ENCODE peak calls at places on chromosomes 2 and 18, in five cellular contexts. One of them, this sample, is unnamed.

GRCh38 chr2:27407798-27408491 is 1.4 kb downstream of the PPM1G start:
- DNase-seq in GM12891: no peak
- DNase-seq in heart left ventricle: no peak
- DNase-seq in body of pancreas: peak; percentile 35
- DNase-seq in breast epithelium: no peak
- DNase-seq in this sample: no peak

GRCh38 chr2:190837417-190837816 is 43.2 kb upstream of the GLS start:
- DNase-seq in breast epithelium: no peak
- DNase-seq in body of pancreas: no peak
- DNase-seq in GM12891: no peak
- DNase-seq in heart left ventricle: no peak
- DNase-seq in this sample: no peak

GRCh38 chr2:40287201-40287600 is 164.7 kb downstream of the SLC8A1 start:
- DNase-seq in heart left ventricle: no peak
- DNase-seq in GM12891: no peak
- DNase-seq in body of pancreas: no peak
- DNase-seq in breast epithelium: no peak
- DNase-seq in this sample: no peak

GRCh38 chr2:118577202-118577601 is 270.2 kb downstream of the EN1 start:
- DNase-seq in breast epithelium: no peak
- DNase-seq in GM12891: no peak
- DNase-seq in heart left ventricle: no peak
- DNase-seq in body of pancreas: no peak
- DNase-seq in this sample: no peak

GRCh38 chr18:57137847-57138246 is 9.0 kb upstream of the BOD1L2 start:
- DNase-seq in GM12891: no peak
- DNase-seq in heart left ventricle: no peak
- DNase-seq in body of pancreas: no peak
- DNase-seq in breast epithelium: no peak
- DNase-seq in this sample: no peak

GRCh38 chr18:58807766-58808165 is 56.9 kb upstream of the ZNF532 start:
- DNase-seq in heart left ventricle: no peak
- DNase-seq in GM12891: no peak
- DNase-seq in body of pancreas: no peak
- DNase-seq in breast epithelium: no peak
- DNase-seq in this sample: no peak

GRCh38 chr18:76441002-76441667 is 53.9 kb downstream of the ZNF516 start:
- DNase-seq in GM12891: no peak
- DNase-seq in heart left ventricle: no peak
- DNase-seq in body of pancreas: no peak
- DNase-seq in breast epithelium: no peak
- DNase-seq in this sample: no peak

GRCh38 chr2:85705680-85706039 is 11.5 kb downstream of the GNLY start:
- DNase-seq in GM12891: no peak
- DNase-seq in heart left ventricle: peak; percentile 60
- DNase-seq in breast epithelium: no peak
- DNase-seq in body of pancreas: no peak
- DNase-seq in this sample: no peak

GRCh38 chr2:57902578-57902977 is 144.0 kb upstream of the VRK2 start:
- DNase-seq in breast epithelium: no peak
- DNase-seq in GM12891: no peak
- DNase-seq in heart left ventricle: no peak
- DNase-seq in body of pancreas: no peak
- DNase-seq in this sample: no peak

GRCh38 chr2:237689569-237690131 is 62.3 kb downstream of the LRRFIP1 start:
- DNase-seq in heart left ventricle: peak; percentile 73
- DNase-seq in GM12891: no peak
- DNase-seq in body of pancreas: peak; percentile 53
- DNase-seq in breast epithelium: no peak
- DNase-seq in this sample: no peak

GRCh38 chr2:107989445-107989844 is 3.1 kb downstream of the SLC5A7 start:
- DNase-seq in body of pancreas: no peak
- DNase-seq in GM12891: no peak
- DNase-seq in breast epithelium: no peak
- DNase-seq in heart left ventricle: no peak
- DNase-seq in this sample: no peak

GRCh38 chr18:8368490-8369217 is 240.6 kb upstream of the RAB12 start:
- DNase-seq in body of pancreas: no peak
- DNase-seq in GM12891: no peak
- DNase-seq in breast epithelium: no peak
- DNase-seq in heart left ventricle: no peak
- DNase-seq in this sample: no peak

GRCh38 chr18:3256693-3257626 is 5.0 kb upstream of the MYL12B start:
- DNase-seq in GM12891: no peak
- DNase-seq in heart left ventricle: no peak
- DNase-seq in body of pancreas: peak; percentile 76
- DNase-seq in breast epithelium: no peak
- DNase-seq in this sample: no peak

GRCh38 chr18:76656925-76657324 is 161.9 kb upstream of the ZNF516 start:
- DNase-seq in breast epithelium: no peak
- DNase-seq in heart left ventricle: no peak
- DNase-seq in GM12891: no peak
- DNase-seq in body of pancreas: no peak
- DNase-seq in this sample: no peak

GRCh38 chr2:145038041-145038525 is 518.2 kb upstream of the ZEB2 start:
- DNase-seq in GM12891: no peak
- DNase-seq in breast epithelium: no peak
- DNase-seq in body of pancreas: no peak
- DNase-seq in heart left ventricle: no peak
- DNase-seq in this sample: no peak

GRCh38 chr18:3029215-3029972 is 16.4 kb upstream of the LPIN2 start:
- DNase-seq in body of pancreas: no peak
- DNase-seq in breast epithelium: no peak
- DNase-seq in GM12891: no peak
- DNase-seq in heart left ventricle: no peak
- DNase-seq in this sample: no peak

GRCh38 chr18:43277164-43277600 is at the start of gene SYT4:
- DNase-seq in breast epithelium: no peak
- DNase-seq in GM12891: no peak
- DNase-seq in body of pancreas: peak; percentile 62
- DNase-seq in heart left ventricle: no peak
- DNase-seq in this sample: no peak

GRCh38 chr2:220198911-220199310 is 571.5 kb downstream of the SLC4A3 start:
- DNase-seq in body of pancreas: no peak
- DNase-seq in GM12891: no peak
- DNase-seq in heart left ventricle: no peak
- DNase-seq in breast epithelium: no peak
- DNase-seq in this sample: no peak

GRCh38 chr18:43757273-43757672 is 480.0 kb upstream of the SYT4 start:
- DNase-seq in breast epithelium: no peak
- DNase-seq in GM12891: no peak
- DNase-seq in heart left ventricle: no peak
- DNase-seq in body of pancreas: no peak
- DNase-seq in this sample: no peak

GRCh38 chr2:164979113-164979512 is 23.8 kb upstream of the SLC38A11 start:
- DNase-seq in body of pancreas: no peak
- DNase-seq in GM12891: no peak
- DNase-seq in breast epithelium: no peak
- DNase-seq in heart left ventricle: no peak
- DNase-seq in this sample: no peak

GRCh38 chr2:19574788-19575260 is 216.4 kb upstream of the OSR1 start:
- DNase-seq in body of pancreas: peak; percentile 38
- DNase-seq in breast epithelium: peak; percentile 56
- DNase-seq in GM12891: no peak
- DNase-seq in heart left ventricle: peak; percentile 50
- DNase-seq in this sample: peak; percentile 4

GRCh38 chr2:240449764-240450531 is 14.5 kb downstream of the GPC1 start:
- DNase-seq in GM12891: no peak
- DNase-seq in breast epithelium: no peak
- DNase-seq in heart left ventricle: no peak
- DNase-seq in body of pancreas: no peak
- DNase-seq in this sample: peak; percentile 71

GRCh38 chr2:191165190-191165643 is 14.4 kb upstream of the STAT4 start:
- DNase-seq in heart left ventricle: no peak
- DNase-seq in GM12891: no peak
- DNase-seq in breast epithelium: no peak
- DNase-seq in body of pancreas: peak; percentile 22
- DNase-seq in this sample: no peak

GRCh38 chr18:10140461-10140911 is 226.7 kb downstream of the VAPA start:
- DNase-seq in GM12891: no peak
- DNase-seq in breast epithelium: no peak
- DNase-seq in heart left ventricle: no peak
- DNase-seq in body of pancreas: no peak
- DNase-seq in this sample: no peak

GRCh38 chr2:218878941-218879761 is 1.5 kb upstream of the WNT10A start:
- DNase-seq in heart left ventricle: no peak
- DNase-seq in body of pancreas: no peak
- DNase-seq in breast epithelium: no peak
- DNase-seq in GM12891: no peak
- DNase-seq in this sample: no peak

GRCh38 chr2:218878486-218878885 is 2.2 kb upstream of the WNT10A start:
- DNase-seq in body of pancreas: no peak
- DNase-seq in heart left ventricle: no peak
- DNase-seq in GM12891: no peak
- DNase-seq in breast epithelium: no peak
- DNase-seq in this sample: no peak

GRCh38 chr2:218881744-218882462 is 1.3 kb downstream of the WNT10A start:
- DNase-seq in GM12891: no peak
- DNase-seq in breast epithelium: no peak
- DNase-seq in body of pancreas: no peak
- DNase-seq in heart left ventricle: no peak
- DNase-seq in this sample: no peak

GRCh38 chr2:218880749-218881594 is at the start of gene WNT10A:
- DNase-seq in GM12891: no peak
- DNase-seq in heart left ventricle: no peak
- DNase-seq in body of pancreas: no peak
- DNase-seq in breast epithelium: no peak
- DNase-seq in this sample: no peak

DNA sequence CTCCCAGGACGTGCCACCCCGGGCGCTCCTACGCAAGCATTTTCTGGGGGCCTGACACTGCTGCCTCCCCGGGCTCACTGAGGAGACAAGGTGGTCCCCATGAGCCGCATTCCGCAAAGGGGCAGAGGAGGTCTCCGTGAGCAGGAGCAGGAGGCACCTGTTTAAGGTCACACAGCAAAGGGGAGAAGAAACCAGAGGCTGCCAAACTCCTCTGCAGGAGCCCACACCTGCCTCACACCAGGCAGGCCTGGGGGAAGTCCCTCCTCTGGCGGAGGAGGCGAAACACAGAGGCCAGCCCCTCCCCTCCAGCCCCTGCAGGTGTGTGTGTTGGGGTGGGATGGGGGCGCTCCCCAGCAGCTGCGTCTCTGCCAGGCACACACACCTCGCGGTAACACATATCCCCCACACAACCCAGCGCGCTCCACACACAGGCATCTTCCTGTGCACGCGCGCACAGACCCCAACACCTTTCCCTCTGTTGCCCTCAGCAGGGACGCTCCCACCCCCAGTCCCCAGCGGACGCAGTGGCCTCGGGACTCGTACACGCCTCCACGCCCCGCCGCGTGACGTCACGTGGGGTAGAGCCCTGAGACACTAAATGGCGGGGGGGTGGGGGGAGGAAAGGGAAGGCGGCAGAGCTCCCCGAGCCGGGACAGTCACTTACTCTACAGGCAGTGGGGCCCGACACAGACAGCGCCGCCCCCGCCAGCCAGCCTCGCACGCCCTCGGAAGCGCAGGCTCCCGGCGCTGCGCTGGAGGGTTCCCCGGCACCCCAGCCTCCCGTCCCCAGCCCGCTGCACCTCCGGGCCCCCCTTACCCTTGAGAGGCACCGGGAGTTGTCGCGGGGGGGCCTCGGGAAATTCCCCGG is 537 bp upstream of the WNT10A start:
- DNase-seq in body of pancreas: peak; percentile 43
- DNase-seq in GM12891: peak; percentile 80
- DNase-seq in heart left ventricle: no peak
- DNase-seq in breast epithelium: no peak
- DNase-seq in this sample: no peak
- TF ChIP-seq POLR2A in body of pancreas: no peak
- TF ChIP-seq POLR2A in GM12891: peak; percentile 23
- TF ChIP-seq POLR2A in heart left ventricle: no peak
- TF ChIP-seq POLR2A in breast epithelium: no peak
- TF ChIP-seq POLR2A in this sample: no peak

GRCh38 chr2:128232965-128233789 is 85.5 kb downstream of the HS6ST1 start:
- DNase-seq in heart left ventricle: peak; percentile 92
- DNase-seq in body of pancreas: peak; percentile 92
- DNase-seq in GM12891: peak; percentile 97
- DNase-seq in breast epithelium: peak; percentile 85
- DNase-seq in this sample: peak; percentile 95
- TF ChIP-seq POLR2A in heart left ventricle: no peak
- TF ChIP-seq POLR2A in body of pancreas: peak; percentile 33
- TF ChIP-seq POLR2A in GM12891: no peak
- TF ChIP-seq POLR2A in breast epithelium: no peak
- TF ChIP-seq POLR2A in this sample: no peak

GRCh38 chr2:61176755-61177726 is 15.1 kb downstream of the C2orf74 start:
- DNase-seq in breast epithelium: peak; percentile 91
- DNase-seq in GM12891: peak; percentile 99
- DNase-seq in heart left ventricle: peak; percentile 95
- DNase-seq in body of pancreas: peak; percentile 95
- DNase-seq in this sample: peak; percentile 95
- TF ChIP-seq POLR2A in breast epithelium: peak; percentile 55
- TF ChIP-seq POLR2A in GM12891: peak; percentile 93
- TF ChIP-seq POLR2A in heart left ventricle: peak; percentile 20
- TF ChIP-seq POLR2A in body of pancreas: peak; percentile 97
- TF ChIP-seq POLR2A in this sample: peak; percentile 86

GRCh38 chr2:232632904-232633412 is 446 bp upstream of the EFHD1 start:
- DNase-seq in heart left ventricle: peak; percentile 66
- DNase-seq in breast epithelium: no peak
- DNase-seq in GM12891: no peak
- DNase-seq in body of pancreas: peak; percentile 12
- DNase-seq in this sample: peak; percentile 38

GRCh38 chr2:232632229-232632903 is 1.0 kb upstream of the EFHD1 start:
- DNase-seq in heart left ventricle: peak; percentile 49
- DNase-seq in body of pancreas: no peak
- DNase-seq in breast epithelium: no peak
- DNase-seq in GM12891: no peak
- DNase-seq in this sample: no peak

GRCh38 chr2:232634319-232635150 is 1.1 kb downstream of the EFHD1 start:
- DNase-seq in body of pancreas: peak; percentile 7
- DNase-seq in breast epithelium: no peak
- DNase-seq in GM12891: no peak
- DNase-seq in heart left ventricle: peak; percentile 35
- DNase-seq in this sample: no peak

GRCh38 chr2:232635820-232636219 is 2.4 kb downstream of the EFHD1 start:
- DNase-seq in GM12891: no peak
- DNase-seq in heart left ventricle: no peak
- DNase-seq in breast epithelium: no peak
- DNase-seq in body of pancreas: no peak
- DNase-seq in this sample: no peak

GRCh38 chr2:232633413-232634318 is at the start of gene EFHD1:
- DNase-seq in breast epithelium: peak; percentile 89
- DNase-seq in body of pancreas: peak; percentile 71
- DNase-seq in GM12891: peak; percentile 65
- DNase-seq in heart left ventricle: peak; percentile 87
- DNase-seq in this sample: peak; percentile 51
- TF ChIP-seq POLR2A in breast epithelium: peak; percentile 43
- TF ChIP-seq POLR2A in body of pancreas: no peak
- TF ChIP-seq POLR2A in GM12891: no peak
- TF ChIP-seq POLR2A in heart left ventricle: no peak
- TF ChIP-seq POLR2A in this sample: peak; percentile 45

DNA sequence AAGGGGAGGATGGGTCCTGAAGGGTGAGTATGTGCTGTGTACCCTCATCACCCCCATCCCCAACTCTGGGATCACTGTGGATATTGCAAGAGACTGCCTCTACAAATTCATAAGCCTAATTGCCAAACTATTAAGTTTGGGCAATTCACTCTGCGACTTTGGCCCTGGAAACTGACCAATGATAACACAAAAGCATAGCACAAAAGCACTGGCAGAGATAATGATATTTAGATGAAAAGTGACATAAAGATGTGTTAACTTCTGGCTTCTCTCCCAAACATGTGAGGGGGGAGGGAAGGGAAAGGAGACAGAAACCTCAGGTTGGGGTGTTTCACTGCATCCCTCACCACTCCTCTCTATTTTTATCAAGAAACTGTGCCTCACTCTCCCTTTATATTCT is 150.3 kb downstream of the SATB2 start:
- DNase-seq in GM12891: no peak
- DNase-seq in breast epithelium: no peak
- DNase-seq in heart left ventricle: no peak
- DNase-seq in body of pancreas: no peak
- DNase-seq in this sample: no peak
- TF ChIP-seq POLR2A in GM12891: no peak
- TF ChIP-seq POLR2A in breast epithelium: no peak
- TF ChIP-seq POLR2A in heart left ventricle: no peak
- TF ChIP-seq POLR2A in body of pancreas: no peak
- TF ChIP-seq POLR2A in this sample: no peak

This sample was measured in H54.